ENCODE peak calls at places on chromosome 9, in nine cellular contexts. D is activated T-helper 1 cell treated with anti-CD3 and anti-CD28 coated beads, Interleukin-2, amount 50 U/mL, for 16 hours; F is mesothelial cell of epicardium; N is NCI-H2081; A is right cardiac atrium; O is iPS-NIHi11; Y is LoVo; Z is AG09309; M is SK-N-MC. L is an unnamed sample.

GRCh38 chr9:103068666-103069207 is 73.6 kb downstream of the CYLC2 start:
- DNase-seq in M (no peak), Y (no peak), A (no peak), O (no peak), F (no peak), Z (no peak), D (no peak), N (no peak), L (no peak)

GRCh38 chr9:127897194-127897692 is 2.2 kb downstream of the ST6GALNAC6 start:
- DNase-seq in F (peak), A (peak), O (peak), M (no peak), N (no peak), D (no peak), Z (no peak), Y (no peak), L (peak)

GRCh38 chr9:87535817-87536539 is 38.3 kb downstream of the DAPK1 start:
- DNase-seq in A (no peak), N (no peak), O (no peak), Z (no peak), F (no peak), Y (no peak), D (no peak), M (no peak), L (no peak)

GRCh38 chr9:130518943-130519772 is 60.2 kb upstream of the FUBP3 start:
- DNase-seq in F (no peak), D (no peak), A (no peak), O (no peak), Z (no peak), Y (no peak), N (no peak), M (no peak), L (no peak)

GRCh38 chr9:75238311-75238976 is 150.1 kb downstream of the OSTF1 start:
- DNase-seq in M (peak), Y (peak), D (no peak), O (peak), Z (peak), F (peak), N (peak), A (no peak), L (peak)

GRCh38 chr9:110820378-110820777 is 151.8 kb downstream of the MUSK start:
- DNase-seq in Z (no peak), D (no peak), O (no peak), M (no peak), N (no peak), F (no peak), Y (no peak), A (peak), L (no peak)

GRCh38 chr9:94867842-94868312 is 141.4 kb downstream of the AOPEP start:
- DNase-seq in Z (peak), M (no peak), Y (peak), A (no peak), N (no peak), O (no peak), F (no peak), D (no peak), L (no peak)

GRCh38 chr9:69996947-69997346 is 46.7 kb upstream of the MAMDC2 start:
- DNase-seq in F (no peak), N (no peak), O (no peak), D (no peak), Z (no peak), A (no peak), M (no peak), Y (no peak), L (peak)

L was measured in NCI-H748 treated with DMSO at 0.1 percent for 48 hours.